ENCODE peak calls at places on chromosome 6, in seven cellular contexts. P, T, G, O, Y, K and W are unnamed samples.

GRCh38 chr6:134478764-134479399 is 161.0 kb upstream of the SGK1 start:
- DNase-seq in P (no peak), T (no peak), G (no peak), O (no peak), Y (no peak), K (no peak), W (no peak)

GRCh38 chr6:129370268-129370916 is 339.6 kb downstream of the ARHGAP18 start:
- DNase-seq in P (no peak), T (peak; percentile 55), G (peak; percentile 59), O (peak; percentile 79), Y (peak; percentile 53), K (peak; percentile 74), W (no peak)

GRCh38 chr6:43635387-43636311 is at the start of gene MAD2L1BP:
- DNase-seq in P (peak; percentile 81), T (peak; percentile 71), G (peak; percentile 69), O (peak; percentile 81), Y (peak; percentile 79), K (peak; percentile 68), W (peak; percentile 86)

GRCh38 chr6:157155838-157156237 is 167.5 kb downstream of the TMEM242 start:
- DNase-seq in P (no peak), T (no peak), G (peak; percentile 70), O (no peak), Y (no peak), K (peak; percentile 59), W (no peak)

GRCh38 chr6:45933855-45934254 is 81.8 kb downstream of the CLIC5 start:
- DNase-seq in P (no peak), T (no peak), G (no peak), O (no peak), Y (no peak), K (no peak), W (no peak)

GRCh38 chr6:117919775-117920492 is 12.9 kb downstream of the SLC35F1 start:
- DNase-seq in P (no peak), T (no peak), G (no peak), O (no peak), Y (no peak), K (no peak), W (no peak)

GRCh38 chr6:44268095-44268628 is 2.1 kb upstream of the TMEM151B start:
- DNase-seq in P (peak; percentile 60), T (peak; percentile 43), G (peak; percentile 35), O (peak; percentile 78), Y (peak; percentile 68), K (peak; percentile 62), W (no peak)

GRCh38 chr6:52522151-52522626 is 54.7 kb downstream of the TRAM2 start:
- DNase-seq in P (no peak), T (peak; percentile 86), G (peak; percentile 86), O (no peak), Y (no peak), K (peak; percentile 81), W (no peak)

GRCh38 chr6:136608991-136609390 is 58.8 kb upstream of the MAP7 start:
- DNase-seq in P (no peak), T (peak; percentile 52), G (peak; percentile 90), O (peak; percentile 8), Y (no peak), K (peak; percentile 75), W (no peak)

GRCh38 chr6:99711925-99712324 is 105.3 kb downstream of the PRDM13 start:
- DNase-seq in P (no peak), T (no peak), G (no peak), O (no peak), Y (no peak), K (no peak), W (no peak)

GRCh38 chr6:36197739-36198221 is 1.2 kb downstream of the BRPF3 start:
- DNase-seq in P (no peak), T (peak; percentile 1), G (no peak), O (no peak), Y (peak; percentile 8), K (no peak), W (no peak)

GRCh38 chr6:6414946-6415345 is 94.5 kb upstream of the F13A1 start:
- DNase-seq in P (no peak), T (no peak), G (no peak), O (no peak), Y (no peak), K (no peak), W (no peak)